ENCODE peak calls at places on chromosomes 5 and 9, in six cellular contexts. R is K562, N is MM.1S, D is prostate gland, B is HFF-Myc, C is GM12864. O is an unnamed sample.

GRCh38 chr5:135038202-135038828 is 4.3 kb upstream of the PITX1 start:
- DNase-seq in R (no peak), B (no peak), C (no peak), N (no peak), D (no peak), O (no peak)

GRCh38 chr9:95017661-95018060 is 291.2 kb downstream of the AOPEP start:
- DNase-seq in N (no peak), D (no peak), R (no peak), C (no peak), B (no peak), O (no peak)

GRCh38 chr5:16350816-16351215 is 114.8 kb downstream of the ZNF622 start:
- DNase-seq in N (no peak), C (no peak), R (no peak), D (no peak), B (no peak), O (no peak)

GRCh38 chr5:77558266-77558665 is 66.2 kb upstream of the WDR41 start:
- DNase-seq in N (no peak), C (no peak), B (no peak), R (peak; percentile 5), D (no peak), O (no peak)

GRCh38 chr5:148897842-148898241 is 71.4 kb downstream of the ADRB2 start:
- DNase-seq in R (no peak), C (no peak), B (no peak), N (no peak), D (no peak), O (no peak)

GRCh38 chr5:132766806-132767055 is 10.3 kb downstream of the SEPTIN8 start:
- DNase-seq in B (no peak), C (no peak), N (no peak), D (no peak), R (no peak), O (no peak)

GRCh38 chr9:136182422-136182790 is 22.5 kb downstream of the LHX3 start:
- DNase-seq in D (no peak), N (no peak), C (no peak), R (no peak), B (no peak), O (no peak)

GRCh38 chr5:119367502-119368237 is 11.9 kb downstream of the TNFAIP8 start:
- DNase-seq in C (peak; percentile 65), R (no peak), D (no peak), N (peak; percentile 68), B (no peak), O (no peak)

GRCh38 chr5:41445937-41446563 is 64.4 kb downstream of the PLCXD3 start:
- DNase-seq in D (no peak), N (no peak), C (no peak), B (no peak), R (no peak), O (no peak)

GRCh38 chr5:156559955-156560354 is 233.0 kb downstream of the SGCD start:
- DNase-seq in R (no peak), D (no peak), B (peak; percentile 16), N (no peak), C (no peak), O (no peak)

GRCh38 chr9:16575142-16575877 is 295.2 kb downstream of the BNC2 start:
- DNase-seq in B (no peak), C (no peak), R (no peak), D (no peak), N (peak; percentile 6), O (no peak)

DNA sequence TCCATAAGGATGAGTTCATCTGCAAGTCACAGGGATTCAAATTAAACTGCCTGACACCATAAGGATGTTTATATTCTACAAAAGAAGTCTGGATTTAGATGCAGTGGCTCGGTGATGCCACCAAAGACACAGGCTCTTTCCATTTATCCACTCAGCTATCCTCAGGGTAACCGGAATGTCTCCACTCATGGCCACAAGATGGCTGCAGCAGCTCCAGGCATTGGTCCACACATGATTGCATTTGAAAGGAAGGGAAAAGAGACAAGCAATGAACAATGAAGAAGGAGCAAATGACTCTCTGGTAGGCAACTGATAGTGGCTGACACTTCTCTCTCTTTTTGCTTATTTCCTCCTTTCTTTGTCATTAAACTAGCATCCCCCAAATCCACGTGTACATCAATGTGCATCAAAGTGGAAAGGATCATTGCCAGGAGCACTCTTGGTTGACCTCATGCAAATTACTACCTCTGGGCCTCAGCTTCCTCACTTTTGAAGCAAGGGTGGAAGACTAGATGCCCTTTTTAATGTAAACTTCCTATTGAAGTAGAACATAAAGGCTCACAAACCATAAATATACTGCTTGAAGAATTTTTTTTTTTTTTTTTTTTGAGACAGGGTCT is 7.2 kb upstream of the SNX30 start:
- DNase-seq in C (no peak), D (no peak), B (no peak), N (no peak), R (no peak), O (no peak)
- TF ChIP-seq CTCF in C (peak; percentile 11), D (no peak), B (no peak), N (no peak), R (peak; percentile 32), O (no peak)

GRCh38 chr5:150780816-150781221 is 2.3 kb downstream of the SMIM3 start:
- DNase-seq in D (peak; percentile 15), N (no peak), C (no peak), R (no peak), B (no peak), O (no peak)
- H3K4me3 ChIP-seq in D (no peak overlapping the region), N (no peak overlapping the region), C (no peak overlapping the region), R (no peak overlapping the region), B (peak overlapping the region; percentile 87), O (no peak overlapping the region)

GRCh38 chr5:2698581-2698980 is 52.9 kb downstream of the IRX2 start:
- DNase-seq in B (no peak), D (no peak), N (no peak), C (no peak), R (no peak), O (no peak)
- TF ChIP-seq CTCF in B (no peak), D (no peak), N (no peak), C (no peak), R (no peak), O (no peak)

GRCh38 chr5:174454464-174454863 is 269.9 kb upstream of the MSX2 start:
- DNase-seq in B (no peak), R (no peak), C (no peak), N (peak; percentile 10), D (no peak), O (no peak)
- H3K4me3 ChIP-seq in B (no peak overlapping the region), R (no peak overlapping the region), C (no peak overlapping the region), N (no peak overlapping the region), D (no peak overlapping the region), O (no peak overlapping the region)

GRCh38 chr5:136374003-136374402 is 8.7 kb upstream of the TRPC7 start:
- DNase-seq in R (no peak), N (no peak), B (peak; percentile 20), D (no peak), C (no peak), O (no peak)
- TF ChIP-seq CTCF in R (peak; percentile 46), N (peak; percentile 8), B (peak; percentile 41), D (peak; percentile 18), C (peak; percentile 45), O (peak; percentile 16)